ENCODE peak calls at places on chromosomes 2 and 18, in five cellular contexts. N is RWPE1; F is CD4-positive, alpha-beta memory T cell; M is NCI-H226; Q is EL. L is an unnamed sample.

GRCh38 chr18:72849671-72850070 is 18.1 kb downstream of the NETO1 start:
- DNase-seq in N (no peak), Q (no peak), F (no peak), M (no peak), L (no peak)

GRCh38 chr2:219406861-219407230 is 11.3 kb upstream of the DES start:
- DNase-seq in F (no peak), N (no peak), Q (peak; percentile 99), M (peak; percentile 96), L (no peak)

GRCh38 chr2:8242734-8243133 is 439.1 kb upstream of the ID2 start:
- DNase-seq in N (no peak), F (no peak), Q (no peak), M (no peak), L (no peak)

GRCh38 chr2:240074545-240074944 is 21.2 kb upstream of the OR6B3 start:
- DNase-seq in N (no peak), M (no peak), Q (no peak), F (no peak), L (no peak)

GRCh38 chr2:169131587-169132512 is 62.5 kb downstream of the DHRS9 start:
- DNase-seq in N (peak; percentile 70), Q (peak; percentile 66), M (peak; percentile 32), F (peak; percentile 58), L (no peak)

GRCh38 chr2:156657809-156658208 is 221.6 kb downstream of the GPD2 start:
- DNase-seq in Q (no peak), M (peak; percentile 64), N (no peak), F (no peak), L (no peak)

GRCh38 chr2:205925373-205926337 is 160.3 kb downstream of the INO80D start:
- DNase-seq in N (peak; percentile 69), M (peak; percentile 18), Q (peak; percentile 67), F (peak; percentile 48), L (peak; percentile 52)

GRCh38 chr2:20156826-20157605 is 67.9 kb downstream of the SDC1 start:
- DNase-seq in N (no peak), M (no peak), F (no peak), Q (no peak), L (no peak)

GRCh38 chr18:39500320-39500719 is 1934.7 kb upstream of the CELF4 start:
- DNase-seq in Q (no peak), N (no peak), F (no peak), M (no peak), L (no peak)

GRCh38 chr2:48725696-48726494 is 29.6 kb downstream of the LHCGR start:
- DNase-seq in Q (no peak), N (no peak), F (no peak), M (no peak), L (no peak)